ENCODE peak calls at places on chromosomes 13 and 19, in eight cellular contexts. W, U, K, O, D, R, G and H are unnamed samples.
A peak's percentile ranks its signal among the peaks of the same experiment; 100 is the strongest.

GRCh38 chr19:8161135-8161646 is 11.8 kb upstream of the FBN3 start:
- DNase-seq in D (peak; percentile 30), K (no peak), R (no peak), O (no peak), U (no peak), W (no peak), G (no peak), H (no peak)

GRCh38 chr19:30678168-30678567 is 306.0 kb downstream of the ZNF536 start:
- DNase-seq in G (no peak), R (no peak), W (no peak), K (no peak), D (no peak), O (no peak), U (no peak), H (no peak)

GRCh38 chr13:23934481-23934880 is 37.2 kb upstream of the C1QTNF9B start:
- DNase-seq in K (no peak), O (no peak), W (no peak), D (no peak), R (no peak), G (no peak), U (no peak), H (no peak)

GRCh38 chr19:53903055-53903680 is 5.9 kb upstream of the CACNG7 start:
- DNase-seq in W (no peak), K (peak; percentile 45), D (no peak), O (no peak), R (no peak), U (peak; percentile 25), G (no peak), H (no peak)

GRCh38 chr19:10888421-10888866 is 17.1 kb downstream of the CARM1 start:
- DNase-seq in U (no peak), W (no peak), D (no peak), O (no peak), G (no peak), R (no peak), K (no peak), H (no peak)

GRCh38 chr13:102580552-102581169 is 16.1 kb upstream of the TPP2 start:
- DNase-seq in W (no peak), U (no peak), D (no peak), O (no peak), R (no peak), K (peak; percentile 63), G (peak; percentile 50), H (no peak)

GRCh38 chr19:42277821-42278809 is 9.1 kb downstream of the CIC start:
- DNase-seq in D (no peak), K (no peak), R (no peak), G (no peak), O (no peak), U (no peak), W (no peak), H (no peak)

GRCh38 chr19:1457892-1458291 is 8.0 kb downstream of the APC2 start:
- DNase-seq in G (no peak), U (no peak), R (no peak), W (peak; percentile 6), K (no peak), D (no peak), O (no peak), H (no peak)

GRCh38 chr13:27953671-27954405 is 15.3 kb downstream of the CDX2 start:
- DNase-seq in O (peak; percentile 39), R (peak; percentile 33), D (peak; percentile 88), W (peak; percentile 74), G (peak; percentile 10), U (peak; percentile 54), K (peak; percentile 42), H (no peak)
- H3K27ac ChIP-seq in O (no peak overlapping the region), R (no peak overlapping the region), D (peak overlapping the region; percentile 85), W (no peak overlapping the region), G (no peak overlapping the region), U (no peak overlapping the region), K (no peak overlapping the region), H (no peak overlapping the region)

DNA sequence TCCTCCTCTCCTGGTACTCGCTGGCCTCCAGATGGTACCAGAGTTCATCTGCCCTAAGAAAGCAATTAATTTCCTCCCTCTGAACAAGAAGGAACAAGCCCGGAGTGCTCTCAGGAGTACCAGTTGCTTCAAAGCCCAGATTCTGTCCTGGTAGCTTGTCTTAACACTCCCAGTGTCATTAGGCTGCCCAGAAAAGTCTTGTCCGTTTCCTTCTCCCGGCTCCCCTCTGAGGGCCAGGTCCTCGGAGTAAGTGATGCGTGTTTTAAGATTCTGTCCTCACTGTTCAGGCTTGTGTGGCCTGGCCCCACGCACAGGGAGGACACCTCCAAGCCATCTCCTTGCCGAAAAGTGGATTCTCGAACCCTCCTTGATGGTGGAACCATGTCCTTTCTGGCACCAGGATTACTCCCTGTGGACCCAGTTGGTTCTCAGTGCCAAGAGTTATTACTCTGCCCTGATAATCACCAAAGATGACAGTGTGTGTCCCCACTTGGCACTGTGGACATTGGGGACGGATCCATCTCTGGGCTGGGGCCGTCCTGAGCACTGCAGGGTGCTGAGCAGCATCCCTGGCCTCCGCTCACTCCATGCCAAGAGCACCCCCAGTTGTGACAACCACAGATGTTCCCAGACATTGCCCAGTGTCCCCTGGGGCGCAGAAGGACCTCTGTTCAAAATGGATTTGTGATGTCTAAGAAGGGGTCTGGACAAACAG is 52.5 kb downstream of the RFX2 start:
- DNase-seq in K (no peak), D (no peak), O (no peak), R (no peak), G (no peak), W (no peak), U (no peak), H (no peak)
- H3K27ac ChIP-seq in K (no peak overlapping the region), D (peak overlapping the region; percentile 89), O (peak overlapping the region; percentile 49), R (peak overlapping the region; percentile 7), G (peak overlapping the region; percentile 84), W (peak overlapping the region; percentile 92), U (no peak overlapping the region), H (peak overlapping the region; percentile 98)

DNA sequence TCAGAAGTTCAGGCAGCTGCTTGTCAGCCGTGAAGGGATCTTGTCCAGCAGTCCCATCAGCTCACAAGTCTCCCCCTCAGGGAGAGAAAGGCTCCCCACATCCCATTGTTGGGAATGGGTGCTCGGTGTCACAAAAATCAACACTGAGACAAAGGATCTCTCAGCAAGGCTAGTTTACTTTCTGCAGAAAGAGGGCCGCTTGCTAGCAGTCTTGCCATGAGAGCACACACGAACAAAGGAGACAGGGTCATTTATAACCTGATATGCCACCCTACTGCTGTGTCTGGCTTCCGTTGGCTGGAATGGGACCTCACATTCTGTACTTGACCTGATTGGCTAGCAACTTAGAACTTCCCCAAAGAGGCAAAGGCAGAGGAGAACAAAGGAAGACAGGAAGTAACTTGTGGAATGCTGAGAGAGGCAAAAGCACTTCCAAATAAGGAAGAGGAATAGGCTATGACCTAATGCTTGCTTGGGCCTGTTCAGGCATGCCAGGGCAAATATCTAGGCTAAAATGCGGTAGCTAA is 8.7 kb upstream of the IGFL3 start:
- DNase-seq in G (peak; percentile 96), O (no peak), K (no peak), W (no peak), D (no peak), U (no peak), R (peak; percentile 98), H (peak; percentile 65)
- H3K27ac ChIP-seq in G (peak overlapping the region; percentile 93), O (peak overlapping the region; percentile 71), K (no peak overlapping the region), W (no peak overlapping the region), D (peak overlapping the region; percentile 59), U (no peak overlapping the region), R (peak overlapping the region; percentile 81), H (peak overlapping the region; percentile 64)

DNA sequence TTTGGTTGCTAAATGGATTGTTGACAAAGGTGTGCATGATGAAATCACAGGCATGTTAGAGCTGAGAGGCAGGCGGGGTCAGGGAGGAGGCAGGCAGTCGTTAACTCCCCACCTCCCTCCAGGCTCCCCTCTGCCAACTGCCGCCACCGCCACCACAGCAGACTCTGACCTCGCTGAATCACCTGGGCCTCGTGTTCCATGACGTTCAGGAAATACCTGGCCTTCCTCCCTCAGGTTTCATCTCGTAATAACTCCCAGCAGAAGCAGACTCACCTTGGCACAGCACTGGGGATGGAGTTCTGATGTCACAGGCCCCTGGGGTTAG is 198.5 kb downstream of the KATNAL1 start:
- DNase-seq in W (no peak), O (no peak), R (peak; percentile 87), G (no peak), K (no peak), D (peak; percentile 92), U (no peak), H (no peak)
- H3K27ac ChIP-seq in W (no peak overlapping the region), O (no peak overlapping the region), R (peak overlapping the region; percentile 83), G (no peak overlapping the region), K (no peak overlapping the region), D (peak overlapping the region; percentile 82), U (no peak overlapping the region), H (no peak overlapping the region)